ENCODE peak calls at places on chromosomes 3 and 15, in five cellular contexts. L is NCI-H187, Y is EL, D is RWPE1, J is iris pigment epithelial cell. K is an unnamed sample.

GRCh38 chr3:37700849-37701248 is 160.8 kb upstream of the CTDSPL start:
- DNase-seq in L (no peak), J (no peak), Y (no peak), D (no peak), K (no peak)

GRCh38 chr3:134058728-134059601 is 29.2 kb upstream of the SLCO2A1 start:
- DNase-seq in J (no peak), D (no peak), L (no peak), Y (no peak), K (no peak)

GRCh38 chr15:90591524-90591923 is 61.8 kb downstream of the CRTC3 start:
- DNase-seq in L (no peak), J (no peak), D (no peak), Y (no peak), K (no peak)

GRCh38 chr3:118636841-118637240 is 397.8 kb downstream of the IGSF11 start:
- DNase-seq in Y (no peak), L (no peak), J (no peak), D (peak), K (peak)

GRCh38 chr3:185519021-185519420 is 20.2 kb upstream of the TMEM41A start:
- DNase-seq in L (no peak), J (no peak), Y (no peak), D (no peak), K (no peak)

GRCh38 chr15:82875411-82876003 is 66.1 kb downstream of the WHAMM start:
- DNase-seq in Y (peak), D (peak), J (no peak), L (no peak), K (no peak)

GRCh38 chr15:37102315-37103021 is 2.1 kb upstream of the MEIS2 start:
- DNase-seq in Y (peak), J (no peak), L (no peak), D (no peak), K (no peak)

GRCh38 chr3:197406266-197406665 is 107.9 kb upstream of the DLG1 start:
- DNase-seq in D (no peak), Y (no peak), J (peak), L (no peak), K (no peak)

GRCh38 chr3:57855281-57855680 is 99.2 kb downstream of the SLMAP start:
- DNase-seq in L (no peak), J (peak), D (no peak), Y (peak), K (no peak)

GRCh38 chr3:101781166-101781565 is 2.2 kb downstream of the NXPE3 start:
- DNase-seq in Y (no peak), J (no peak), D (no peak), L (no peak), K (no peak)

GRCh38 chr15:63586790-63587189 is 10.4 kb upstream of the FBXL22 start:
- DNase-seq in D (no peak), J (no peak), L (no peak), Y (no peak), K (no peak)

GRCh38 chr15:65827065-65827464 is 35.0 kb upstream of the DENND4A start:
- DNase-seq in J (no peak), L (no peak), D (no peak), Y (no peak), K (peak)